ENCODE peak calls at places on chromosomes 2 and 18, in five cellular contexts. One of them, this sample, is unnamed.

GRCh38 chr2:85669549-85669948 is 1.6 kb upstream of the SFTPB start:
- DNase-seq in C1 segment of cervical spinal cord: no peak
- DNase-seq in HT1080: no peak
- DNase-seq in stimulated activated CD4-positive, alpha-beta T cell treated with anti-CD3 and anti-CD28 coated beads, Interleukin-4, amount 100 ng/mL, for 24 hours: no peak
- DNase-seq in DMS 273 treated with DMSO at 0.1 percent for 48 hours: no peak
- DNase-seq in this sample: no peak

GRCh38 chr2:136376798-136377211 is 258.9 kb upstream of the CXCR4 start:
- DNase-seq in C1 segment of cervical spinal cord: no peak
- DNase-seq in HT1080: no peak
- DNase-seq in stimulated activated CD4-positive, alpha-beta T cell treated with anti-CD3 and anti-CD28 coated beads, Interleukin-4, amount 100 ng/mL, for 24 hours: no peak
- DNase-seq in DMS 273 treated with DMSO at 0.1 percent for 48 hours: peak
- DNase-seq in this sample: no peak

GRCh38 chr18:48320639-48320945 is 88.6 kb downstream of the ZBTB7C start:
- DNase-seq in C1 segment of cervical spinal cord: no peak
- DNase-seq in HT1080: no peak
- DNase-seq in stimulated activated CD4-positive, alpha-beta T cell treated with anti-CD3 and anti-CD28 coated beads, Interleukin-4, amount 100 ng/mL, for 24 hours: no peak
- DNase-seq in DMS 273 treated with DMSO at 0.1 percent for 48 hours: no peak
- DNase-seq in this sample: no peak

GRCh38 chr18:47893047-47893446 is 37.4 kb downstream of the SMAD2 start:
- DNase-seq in C1 segment of cervical spinal cord: no peak
- DNase-seq in HT1080: no peak
- DNase-seq in stimulated activated CD4-positive, alpha-beta T cell treated with anti-CD3 and anti-CD28 coated beads, Interleukin-4, amount 100 ng/mL, for 24 hours: no peak
- DNase-seq in DMS 273 treated with DMSO at 0.1 percent for 48 hours: no peak
- DNase-seq in this sample: no peak

GRCh38 chr2:194870974-194871535 is 786.0 kb upstream of the SLC39A10 start:
- DNase-seq in C1 segment of cervical spinal cord: no peak
- DNase-seq in HT1080: no peak
- DNase-seq in stimulated activated CD4-positive, alpha-beta T cell treated with anti-CD3 and anti-CD28 coated beads, Interleukin-4, amount 100 ng/mL, for 24 hours: no peak
- DNase-seq in DMS 273 treated with DMSO at 0.1 percent for 48 hours: no peak
- DNase-seq in this sample: no peak

GRCh38 chr2:1766400-1766799 is 22.1 kb upstream of the PXDN start:
- DNase-seq in C1 segment of cervical spinal cord: no peak
- DNase-seq in HT1080: no peak
- DNase-seq in stimulated activated CD4-positive, alpha-beta T cell treated with anti-CD3 and anti-CD28 coated beads, Interleukin-4, amount 100 ng/mL, for 24 hours: no peak
- DNase-seq in DMS 273 treated with DMSO at 0.1 percent for 48 hours: no peak
- DNase-seq in this sample: no peak

GRCh38 chr2:205712983-205713531 is 30.8 kb downstream of the NRP2 start:
- DNase-seq in C1 segment of cervical spinal cord: no peak
- DNase-seq in HT1080: no peak
- DNase-seq in stimulated activated CD4-positive, alpha-beta T cell treated with anti-CD3 and anti-CD28 coated beads, Interleukin-4, amount 100 ng/mL, for 24 hours: no peak
- DNase-seq in DMS 273 treated with DMSO at 0.1 percent for 48 hours: no peak
- DNase-seq in this sample: no peak

GRCh38 chr2:239831272-239831731 is 193.8 kb downstream of the NDUFA10 start:
- DNase-seq in C1 segment of cervical spinal cord: no peak
- DNase-seq in HT1080: no peak
- DNase-seq in stimulated activated CD4-positive, alpha-beta T cell treated with anti-CD3 and anti-CD28 coated beads, Interleukin-4, amount 100 ng/mL, for 24 hours: no peak
- DNase-seq in DMS 273 treated with DMSO at 0.1 percent for 48 hours: no peak
- DNase-seq in this sample: no peak

GRCh38 chr2:230586328-230586982 is 126.2 kb upstream of the CAB39 start:
- DNase-seq in C1 segment of cervical spinal cord: no peak
- DNase-seq in HT1080: no peak
- DNase-seq in stimulated activated CD4-positive, alpha-beta T cell treated with anti-CD3 and anti-CD28 coated beads, Interleukin-4, amount 100 ng/mL, for 24 hours: no peak
- DNase-seq in DMS 273 treated with DMSO at 0.1 percent for 48 hours: no peak
- DNase-seq in this sample: no peak

GRCh38 chr2:220847587-220847986 is 724.5 kb downstream of the EPHA4 start:
- DNase-seq in C1 segment of cervical spinal cord: no peak
- DNase-seq in HT1080: peak
- DNase-seq in stimulated activated CD4-positive, alpha-beta T cell treated with anti-CD3 and anti-CD28 coated beads, Interleukin-4, amount 100 ng/mL, for 24 hours: no peak
- DNase-seq in DMS 273 treated with DMSO at 0.1 percent for 48 hours: no peak
- DNase-seq in this sample: no peak

GRCh38 chr2:96860065-96861029 is 2.5 kb upstream of the ANKRD39 start:
- DNase-seq in C1 segment of cervical spinal cord: no peak
- DNase-seq in HT1080: no peak
- DNase-seq in stimulated activated CD4-positive, alpha-beta T cell treated with anti-CD3 and anti-CD28 coated beads, Interleukin-4, amount 100 ng/mL, for 24 hours: peak
- DNase-seq in DMS 273 treated with DMSO at 0.1 percent for 48 hours: no peak
- DNase-seq in this sample: peak

GRCh38 chr2:174632847-174633620 is 35.4 kb upstream of the WIPF1 start:
- DNase-seq in C1 segment of cervical spinal cord: no peak
- DNase-seq in HT1080: no peak
- DNase-seq in stimulated activated CD4-positive, alpha-beta T cell treated with anti-CD3 and anti-CD28 coated beads, Interleukin-4, amount 100 ng/mL, for 24 hours: no peak
- DNase-seq in DMS 273 treated with DMSO at 0.1 percent for 48 hours: no peak
- DNase-seq in this sample: peak

GRCh38 chr2:29113891-29114321 is 1.3 kb upstream of the CLIP4 start:
- DNase-seq in C1 segment of cervical spinal cord: no peak
- DNase-seq in HT1080: peak
- DNase-seq in stimulated activated CD4-positive, alpha-beta T cell treated with anti-CD3 and anti-CD28 coated beads, Interleukin-4, amount 100 ng/mL, for 24 hours: no peak
- DNase-seq in DMS 273 treated with DMSO at 0.1 percent for 48 hours: no peak
- DNase-seq in this sample: peak

GRCh38 chr2:223042704-223043118 is 9.3 kb upstream of the KCNE4 start:
- DNase-seq in C1 segment of cervical spinal cord: no peak
- DNase-seq in HT1080: peak
- DNase-seq in stimulated activated CD4-positive, alpha-beta T cell treated with anti-CD3 and anti-CD28 coated beads, Interleukin-4, amount 100 ng/mL, for 24 hours: no peak
- DNase-seq in DMS 273 treated with DMSO at 0.1 percent for 48 hours: no peak
- DNase-seq in this sample: peak

This sample was measured in OCI-M1.